ENCODE peak calls at places on chromosomes 2 and 18, in four cellular contexts. C is dermis blood vessel endothelial cell, L is T-helper 2 cell, N is left cardiac atrium. W is an unnamed sample.

GRCh38 chr2:13495039-13495438 is 778.3 kb downstream of the TRIB2 start:
- DNase-seq in C (no peak), L (no peak), N (no peak), W (no peak)

GRCh38 chr2:48144777-48145176 is 238.5 kb upstream of the FBXO11 start:
- DNase-seq in C (peak), L (peak), N (no peak), W (no peak)

GRCh38 chr2:49583010-49583409 is 428.7 kb upstream of the FSHR start:
- DNase-seq in C (no peak), L (no peak), N (no peak), W (no peak)

GRCh38 chr2:3301001-3301400 is 76.6 kb downstream of the EIPR1 start:
- DNase-seq in C (peak), L (no peak), N (no peak), W (no peak)

GRCh38 chr2:162403884-162404283 is 60.0 kb downstream of the GCA start:
- DNase-seq in C (peak), L (no peak), N (no peak), W (no peak)

GRCh38 chr2:144583362-144583692 is 63.4 kb upstream of the ZEB2 start:
- DNase-seq in C (no peak), L (no peak), N (no peak), W (no peak)

GRCh38 chr2:136530154-136530553 is 235.2 kb upstream of the THSD7B start:
- DNase-seq in C (no peak), L (no peak), N (no peak), W (no peak)

GRCh38 chr2:170814551-170815245 is 2.0 kb upstream of the GAD1 start:
- DNase-seq in C (no peak), L (no peak), N (no peak), W (no peak)

GRCh38 chr2:16039055-16039454 is 98.7 kb downstream of the MYCN start:
- DNase-seq in C (no peak), L (no peak), N (no peak), W (no peak)

GRCh38 chr2:85611217-85611704 is 605 bp downstream of the C2orf68 start:
- DNase-seq in C (peak), L (no peak), N (no peak), W (no peak)

GRCh38 chr2:177258059-177258458 is 6.5 kb downstream of the NFE2L2 start:
- DNase-seq in C (no peak), L (no peak), N (no peak), W (no peak)

GRCh38 chr2:69621440-69621839 is 22.1 kb downstream of the AAK1 start:
- DNase-seq in C (no peak), L (peak), N (no peak), W (no peak)

GRCh38 chr2:110713508-110714362 is 18.6 kb upstream of the ACOXL start:
- DNase-seq in C (no peak), L (peak), N (no peak), W (no peak)

GRCh38 chr18:8989855-8990254 is 112.6 kb upstream of the NDUFV2 start:
- DNase-seq in C (no peak), L (no peak), N (no peak), W (no peak)

GRCh38 chr2:101197215-101197745 is 46.1 kb upstream of the TBC1D8 start:
- DNase-seq in C (peak), L (no peak), N (no peak), W (no peak)

GRCh38 chr2:42767899-42768705 is 4.2 kb upstream of the OXER1 start:
- DNase-seq in C (no peak), L (no peak), N (no peak), W (no peak)

GRCh38 chr2:187519419-187520120 is 34.7 kb downstream of the TFPI start:
- DNase-seq in C (no peak), L (no peak), N (no peak), W (no peak)

W was measured in memory B cell.